ENCODE peak calls at places on chromosomes 13 and 19, in four cellular contexts. L is cardiac muscle cell, A is AG04450, I is left ventricle myocardium inferior. O is an unnamed sample.

GRCh38 chr13:110561335-110562033 is at the start of gene RAB20:
- DNase-seq in I (peak), A (peak), L (peak), O (peak)

GRCh38 chr19:51150627-51151026 is 8.5 kb downstream of the SIGLEC7 start:
- DNase-seq in L (no peak), I (no peak), A (no peak), O (no peak)

GRCh38 chr19:2575734-2576481 is 100.0 kb downstream of the GADD45B start:
- DNase-seq in I (peak), L (no peak), A (peak), O (no peak)

GRCh38 chr13:44652223-44652622 is 76.1 kb upstream of the TSC22D1 start:
- DNase-seq in A (no peak), I (no peak), L (no peak), O (no peak)

GRCh38 chr13:35979378-35979911 is 151.7 kb downstream of the DCLK1 start:
- DNase-seq in I (peak), L (no peak), A (peak), O (no peak)

GRCh38 chr13:70324519-70324918 is 216.3 kb upstream of the KLHL1 start:
- DNase-seq in A (no peak), L (no peak), I (no peak), O (no peak)

GRCh38 chr13:108304170-108305068 is 34.9 kb downstream of the TNFSF13B start:
- DNase-seq in A (no peak), I (no peak), L (no peak), O (no peak)

GRCh38 chr19:782195-783043 is 14.8 kb upstream of the PTBP1 start:
- DNase-seq in L (peak), A (no peak), I (no peak), O (no peak)

GRCh38 chr19:35134601-35135091 is at the start of gene LGI4:
- DNase-seq in I (no peak), A (no peak), L (no peak), O (no peak)

GRCh38 chr13:44605275-44605674 is 29.1 kb upstream of the TSC22D1 start:
- DNase-seq in A (no peak), L (no peak), I (no peak), O (no peak)

GRCh38 chr13:43140985-43141384 is 117.6 kb downstream of the DNAJC15 start:
- DNase-seq in L (no peak), I (no peak), A (no peak), O (no peak)

GRCh38 chr13:102147353-102147752 is 254.5 kb downstream of the FGF14 start:
- DNase-seq in A (no peak), L (no peak), I (no peak), O (no peak)

GRCh38 chr19:42253245-42254082 is 1.5 kb downstream of the ERF start:
- DNase-seq in A (no peak), I (peak), L (peak), O (peak)

GRCh38 chr13:102799544-102800144 is 725 bp downstream of the BIVM start:
- DNase-seq in I (no peak), L (peak), A (no peak), O (peak)

GRCh38 chr19:35154535-35155406 is at the start of gene FXYD5:
- DNase-seq in I (peak), L (no peak), A (peak), O (peak)

GRCh38 chr19:13459351-13459750 is 46.9 kb downstream of the CACNA1A start:
- DNase-seq in I (no peak), L (no peak), A (no peak), O (no peak)

GRCh38 chr19:31350693-31351211 is 1.5 kb upstream of the TSHZ3 start:
- DNase-seq in I (peak), A (no peak), L (peak), O (no peak)

GRCh38 chr19:16942583-16942982 is 53.8 kb downstream of the F2RL3 start:
- DNase-seq in I (no peak), L (no peak), A (no peak), O (no peak)

GRCh38 chr19:41951686-41952172 is 7.4 kb downstream of the RABAC1 start:
- DNase-seq in I (peak), A (peak), L (peak), O (peak)

GRCh38 chr13:37027639-37028038 is 27.1 kb downstream of the EXOSC8 start:
- DNase-seq in I (no peak), L (no peak), A (no peak), O (no peak)

GRCh38 chr19:35085947-35086346 is 29.7 kb upstream of the FXYD3 start:
- DNase-seq in L (no peak), A (no peak), I (no peak), O (peak)

GRCh38 chr13:74070513-74070912 is 63.7 kb downstream of the KLF12 start:
- DNase-seq in I (no peak), A (no peak), L (no peak), O (no peak)

GRCh38 chr19:15115080-15115479 is 7.9 kb downstream of the SYDE1 start:
- DNase-seq in L (no peak), A (no peak), I (peak), O (no peak)

GRCh38 chr13:31793246-31793645 is 53.9 kb downstream of the RXFP2 start:
- DNase-seq in A (peak), L (no peak), I (no peak), O (no peak)

GRCh38 chr13:31798189-31798588 is 58.9 kb downstream of the RXFP2 start:
- DNase-seq in L (no peak), A (no peak), I (no peak), O (no peak)

GRCh38 chr13:31801088-31801487 is 61.8 kb downstream of the RXFP2 start:
- DNase-seq in I (no peak), L (no peak), A (no peak), O (no peak)

GRCh38 chr13:31794452-31794851 is 55.1 kb downstream of the RXFP2 start:
- DNase-seq in A (no peak), I (no peak), L (no peak), O (no peak)

DNA sequence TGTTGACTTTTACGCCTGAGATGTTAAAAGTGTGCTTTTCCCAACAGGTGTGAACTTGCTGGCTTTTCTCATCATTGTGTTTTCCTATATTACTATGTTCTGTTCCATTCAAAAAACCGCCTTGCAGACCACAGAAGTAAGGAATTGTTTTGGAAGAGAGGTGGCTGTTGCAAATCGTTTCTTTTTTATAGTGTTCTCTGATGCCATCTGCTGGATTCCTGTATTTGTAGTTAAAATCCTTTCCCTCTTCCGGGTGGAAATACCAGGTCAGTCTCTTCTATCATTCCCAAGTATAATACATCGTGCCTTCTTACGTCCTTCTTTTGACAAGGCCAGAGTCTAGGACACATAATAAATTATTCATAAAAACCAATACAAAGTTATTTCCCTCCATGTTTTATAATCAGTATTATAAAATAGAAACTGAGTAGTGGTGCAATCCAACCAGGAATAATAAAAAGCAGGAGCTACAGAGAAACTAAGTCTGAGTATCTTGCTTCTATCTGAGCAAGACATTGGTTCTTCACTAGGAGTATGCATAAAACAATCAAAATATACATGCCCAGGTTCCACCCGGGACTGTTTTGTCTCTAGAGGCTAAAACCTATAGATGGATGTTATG is 57.9 kb downstream of the RXFP2 start:
- DNase-seq in I (no peak), A (peak), L (peak), O (no peak)
- TF ChIP-seq CTCF in I (peak), A (peak), L (peak), O (no peak)

GRCh38 chr13:20127263-20127562 is 33.6 kb downstream of the GJA3 start:
- DNase-seq in I (no peak), A (no peak), L (no peak), O (peak)
- H3K4me3 ChIP-seq in I (peak), A (no peak), L (peak), O (peak)

GRCh38 chr19:4268816-4269430 is 10.1 kb upstream of the SHD start:
- DNase-seq in I (no peak), A (no peak), L (no peak), O (no peak)
- TF ChIP-seq CTCF in I (no peak), A (no peak), L (no peak), O (no peak)

DNA sequence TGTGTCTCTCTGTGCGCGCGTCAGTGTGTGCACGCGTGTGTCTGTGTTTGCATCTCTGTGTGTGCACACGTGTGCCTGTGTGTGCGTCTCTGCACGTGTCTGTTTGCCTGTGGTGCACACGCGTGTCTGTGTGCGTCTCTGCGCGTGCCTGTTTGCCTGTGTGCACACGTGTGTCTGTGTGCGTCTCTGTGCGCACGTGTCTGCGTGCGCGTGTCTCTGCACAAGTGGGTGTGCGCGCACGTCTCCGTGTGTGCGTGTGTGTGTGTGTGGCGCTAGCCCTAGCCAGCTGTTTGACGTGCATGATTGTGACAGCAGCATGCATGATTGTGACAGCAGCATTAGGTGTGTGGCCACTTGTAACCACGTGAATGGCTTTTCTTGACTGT is 31.1 kb downstream of the ZNF146 start:
- DNase-seq in A (no peak), I (no peak), L (no peak), O (no peak)
- H3K4me3 ChIP-seq in A (peak), I (peak), L (no peak), O (no peak)

GRCh38 chr19:18287836-18288772 is 6.7 kb upstream of the JUND start:
- DNase-seq in A (no peak), I (no peak), L (peak), O (no peak)
- TF ChIP-seq CTCF in A (no peak), I (no peak), L (no peak), O (no peak)

DNA sequence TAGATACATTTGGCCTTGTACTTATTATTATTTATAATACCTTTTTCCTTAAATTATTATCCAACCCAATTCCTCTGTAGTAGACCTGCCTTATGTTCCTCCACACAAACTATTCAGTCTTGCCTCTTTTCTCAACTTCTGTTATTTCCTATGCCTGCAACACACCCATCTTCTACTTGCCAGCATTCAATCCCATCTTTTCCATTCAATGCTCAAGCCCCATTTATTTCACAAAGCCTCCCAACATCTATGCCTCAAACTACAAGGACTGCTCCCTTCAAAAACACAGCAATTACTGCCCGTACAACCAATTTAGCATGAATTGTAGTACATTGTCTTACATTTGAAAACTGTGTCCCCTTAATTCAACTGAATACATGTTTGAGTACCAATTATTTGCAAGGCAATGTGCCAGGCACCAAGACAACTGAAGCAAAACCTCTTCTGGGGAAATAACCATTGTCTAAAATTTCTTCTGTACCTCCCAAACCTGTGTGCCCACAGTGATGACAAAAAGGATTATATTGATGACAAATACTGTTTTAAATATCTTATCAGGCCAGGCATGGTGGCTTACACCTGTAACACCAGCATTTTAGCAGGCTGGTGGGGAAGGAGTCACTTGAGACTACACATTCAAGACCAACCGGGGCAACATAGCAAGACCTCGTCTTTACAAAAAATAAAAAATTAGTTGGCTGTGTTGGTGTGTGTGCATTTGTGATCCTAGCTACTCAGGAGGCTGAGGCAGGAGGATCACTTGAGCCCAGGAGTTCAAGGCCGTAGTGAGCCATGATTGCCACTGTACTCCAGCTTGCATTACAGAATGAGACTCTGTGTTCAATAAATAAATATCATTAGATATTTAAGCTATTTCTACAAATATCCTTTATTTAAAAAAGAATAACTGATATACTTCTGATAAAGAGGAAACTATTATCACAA is 35.1 kb downstream of the ELF1 start:
- DNase-seq in L (no peak), I (no peak), A (no peak), O (no peak)
- H3K4me3 ChIP-seq in L (no peak), I (peak), A (no peak), O (peak)

GRCh38 chr19:33978286-33978685 is 181.6 kb downstream of the KCTD15 start:
- DNase-seq in I (no peak), A (no peak), L (no peak), O (no peak)

GRCh38 chr19:33988601-33989000 is 183.7 kb upstream of the LSM14A start:
- DNase-seq in L (no peak), A (no peak), I (no peak), O (no peak)

GRCh38 chr19:33982706-33983105 is 186.0 kb downstream of the KCTD15 start:
- DNase-seq in A (no peak), L (no peak), I (no peak), O (no peak)
- TF ChIP-seq CTCF in A (no peak), L (no peak), I (no peak), O (no peak)

DNA sequence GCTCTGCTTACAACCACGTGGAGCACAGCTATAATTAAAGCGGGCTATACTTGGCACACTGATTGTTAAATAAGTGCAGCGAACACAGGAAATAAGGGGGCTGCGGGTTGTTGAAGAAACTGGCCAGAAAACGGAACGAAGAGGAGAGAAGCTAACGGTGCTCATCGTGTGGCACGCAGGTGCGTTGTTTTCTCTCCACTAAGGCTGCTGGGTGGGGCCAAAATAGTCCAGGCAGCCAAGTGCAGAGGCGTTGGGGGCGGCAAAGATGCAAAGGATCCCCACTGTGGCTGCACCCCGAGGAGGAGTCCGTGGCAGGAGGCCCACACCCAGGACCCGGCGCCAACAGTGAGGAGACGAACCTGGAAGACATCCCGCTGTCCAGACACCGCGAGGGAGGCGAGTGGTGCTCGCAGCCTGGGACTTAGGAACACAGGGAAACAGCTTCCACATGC is 8.1 kb upstream of the ARL11 start:
- DNase-seq in A (no peak), I (no peak), L (no peak), O (peak)
- H3K4me3 ChIP-seq in A (no peak), I (peak), L (no peak), O (peak)

O was measured in GM12865.